ENCODE peak calls at places on chromosome 4, in seven cellular contexts. B is HepG2, N is nephron progenitor cell, V is upper lobe of right lung, D is hepatocyte, M is ascending aorta, X is BJ. C is an unnamed sample.

GRCh38 chr4:128461300-128462103 is 173.9 kb upstream of the PGRMC2 start:
- DNase-seq in N (no peak), D (peak; percentile 65), X (peak; percentile 42), V (no peak), B (no peak), M (no peak), C (peak; percentile 9)

GRCh38 chr4:152540293-152540674 is 4.4 kb upstream of the FBXW7 start:
- DNase-seq in M (no peak), D (peak; percentile 14), B (peak; percentile 23), X (no peak), N (peak; percentile 15), V (no peak), C (no peak)

GRCh38 chr4:114691865-114692264 is 93.3 kb downstream of the UGT8 start:
- DNase-seq in V (no peak), X (no peak), D (no peak), M (no peak), N (no peak), B (no peak), C (no peak)

GRCh38 chr4:8911311-8912088 is 39.9 kb upstream of the HMX1 start:
- DNase-seq in X (no peak), D (peak; percentile 15), N (no peak), V (peak; percentile 57), M (no peak), B (no peak), C (no peak)

GRCh38 chr4:102449751-102450352 is 51.3 kb upstream of the NFKB1 start:
- DNase-seq in N (peak; percentile 30), M (no peak), D (peak; percentile 69), X (no peak), B (peak; percentile 65), V (no peak), C (peak; percentile 27)

GRCh38 chr4:142528433-142528832 is 317.7 kb downstream of the INPP4B start:
- DNase-seq in V (no peak), B (no peak), M (no peak), D (no peak), X (no peak), N (no peak), C (no peak)

GRCh38 chr4:41692717-41693345 is 55.7 kb downstream of the PHOX2B start:
- DNase-seq in N (peak; percentile 63), D (peak; percentile 77), X (no peak), V (peak; percentile 65), M (no peak), B (peak; percentile 30), C (peak; percentile 49)

GRCh38 chr4:113547487-113548042 is 214.0 kb downstream of the CAMK2D start:
- DNase-seq in D (peak; percentile 95), V (peak; percentile 87), X (peak; percentile 84), M (peak; percentile 79), B (peak; percentile 97), N (peak; percentile 82), C (peak; percentile 87)

GRCh38 chr4:39032218-39033085 is at the start of gene TMEM156:
- DNase-seq in D (no peak), B (peak; percentile 12), N (no peak), M (no peak), X (no peak), V (no peak), C (no peak)

GRCh38 chr4:24988776-24989175 is 42.0 kb downstream of the LGI2 start:
- DNase-seq in M (no peak), D (peak; percentile 26), V (no peak), B (peak; percentile 13), X (no peak), N (no peak), C (peak; percentile 42)

GRCh38 chr4:24979554-24979953 is 51.2 kb downstream of the LGI2 start:
- DNase-seq in D (no peak), V (no peak), M (no peak), X (no peak), B (no peak), N (no peak), C (no peak)

GRCh38 chr4:24989327-24989726 is 41.4 kb downstream of the LGI2 start:
- DNase-seq in N (no peak), M (no peak), X (no peak), V (no peak), B (no peak), D (no peak), C (no peak)

GRCh38 chr4:24980064-24980690 is 50.6 kb downstream of the LGI2 start:
- DNase-seq in N (peak; percentile 56), M (no peak), X (no peak), D (peak; percentile 79), B (peak; percentile 33), V (no peak), C (peak; percentile 53)

GRCh38 chr4:24984602-24985532 is 45.9 kb downstream of the LGI2 start:
- DNase-seq in X (no peak), M (no peak), B (no peak), N (no peak), V (no peak), D (no peak), C (no peak)
- TF ChIP-seq CTCF in X (no peak), M (no peak), B (no peak), N (no peak), V (no peak), D (no peak), C (no peak)

GRCh38 chr4:2762048-2762447 is 5.9 kb upstream of the TNIP2 start:
- DNase-seq in X (no peak), M (no peak), D (no peak), V (no peak), B (no peak), N (no peak), C (no peak)

GRCh38 chr4:2761035-2761923 is 5.1 kb upstream of the TNIP2 start:
- DNase-seq in M (no peak), N (no peak), B (peak; percentile 86), D (peak; percentile 80), X (no peak), V (peak; percentile 78), C (peak; percentile 57)

GRCh38 chr4:2767046-2767704 is 11.0 kb upstream of the TNIP2 start:
- DNase-seq in X (no peak), V (no peak), N (no peak), M (no peak), D (no peak), B (no peak), C (no peak)

GRCh38 chr4:2765832-2766526 is 9.8 kb upstream of the TNIP2 start:
- DNase-seq in N (no peak), M (no peak), X (no peak), B (no peak), D (no peak), V (no peak), C (no peak)

GRCh38 chr4:2763511-2763967 is 7.4 kb upstream of the TNIP2 start:
- DNase-seq in N (no peak), V (no peak), B (no peak), X (no peak), M (no peak), D (no peak), C (no peak)
- TF ChIP-seq CTCF in N (no peak), V (no peak), B (no peak), X (no peak), M (no peak), D (no peak), C (no peak)

DNA sequence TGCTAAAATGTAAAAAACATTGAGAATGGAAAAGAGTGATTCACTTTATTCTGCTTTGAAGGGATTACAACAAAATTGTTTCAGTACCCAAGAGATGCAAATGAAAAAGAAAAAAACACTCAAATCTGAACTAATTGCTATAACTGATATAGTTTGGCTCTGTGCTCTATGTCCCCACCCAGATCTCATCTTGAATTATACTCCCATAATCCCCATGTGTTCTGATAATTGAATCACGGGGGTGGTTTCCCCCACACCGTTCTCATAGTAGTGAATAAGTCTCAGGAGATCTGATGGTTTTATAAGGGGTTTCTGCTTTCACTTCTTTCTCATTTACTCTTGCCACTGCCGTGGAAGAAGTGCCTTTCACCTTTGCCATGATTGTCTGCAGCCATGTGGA is 213.6 kb upstream of the GALNTL6 start:
- DNase-seq in B (no peak), D (no peak), V (no peak), N (no peak), M (no peak), X (no peak), C (no peak)
- TF ChIP-seq CTCF in B (no peak), D (no peak), V (no peak), N (no peak), M (no peak), X (no peak), C (no peak)

GRCh38 chr4:88792268-88792781 is 94.7 kb upstream of the NAP1L5 start:
- DNase-seq in B (peak; percentile 9), N (no peak), D (peak; percentile 34), M (no peak), X (peak; percentile 39), V (no peak), C (peak; percentile 14)

GRCh38 chr4:88794087-88794486 is 96.5 kb upstream of the NAP1L5 start:
- DNase-seq in B (no peak), N (no peak), X (no peak), V (no peak), D (no peak), M (no peak), C (no peak)

GRCh38 chr4:88793473-88793872 is 95.8 kb upstream of the NAP1L5 start:
- DNase-seq in M (no peak), N (no peak), V (no peak), D (no peak), B (no peak), X (no peak), C (no peak)

GRCh38 chr4:88792821-88793220 is 95.2 kb upstream of the NAP1L5 start:
- DNase-seq in N (no peak), M (no peak), D (no peak), X (no peak), V (no peak), B (no peak), C (no peak)

DNA sequence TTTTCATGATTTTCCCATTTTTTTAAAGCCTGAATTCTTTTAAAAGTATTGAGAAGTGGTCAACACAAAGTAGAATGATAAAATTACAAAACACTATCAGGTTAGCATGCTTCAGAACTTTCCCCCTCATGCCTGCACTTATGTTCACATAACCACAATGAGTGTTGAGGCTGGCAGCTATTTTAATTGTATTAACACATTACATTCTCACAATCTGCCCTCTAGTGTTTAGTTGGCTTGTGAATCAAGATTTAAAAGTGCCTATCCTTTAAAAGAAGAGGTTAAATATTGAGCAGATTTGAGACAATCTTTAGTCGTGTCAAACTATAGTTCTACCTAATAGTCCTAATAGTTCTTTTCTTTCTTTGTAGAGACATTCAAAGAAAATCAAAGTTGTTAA is 93.6 kb upstream of the NAP1L5 start:
- DNase-seq in D (no peak), V (no peak), X (no peak), M (no peak), N (no peak), B (peak; percentile 14), C (no peak)
- TF ChIP-seq CTCF in D (no peak), V (no peak), X (no peak), M (no peak), N (no peak), B (peak; percentile 27), C (peak; percentile 13)

C was measured in Calu3.